ENCODE peak calls at places on chromosomes 16 and 17, in ten cellular contexts. L is MM.1S; Y is tibial artery; G is cardiac muscle cell; X is ascending aorta; F is AG04450; C is CD4-positive, alpha-beta T cell; D is effector memory CD4-positive, alpha-beta T cell; W is stomach; M is A549. I is an unnamed sample.
A peak's percentile ranks its signal among the peaks of the same experiment; 100 is the strongest.

GRCh38 chr16:27232061-27232841 is 28.9 kb downstream of the KDM8 start:
- DNase-seq in F (no peak), M (no peak), W (no peak), Y (no peak), G (no peak), X (no peak), D (no peak), C (peak; percentile 24), L (peak; percentile 88), I (no peak)

GRCh38 chr17:82449136-82449882 is 1.2 kb downstream of the CYBC1 start:
- DNase-seq in X (peak; percentile 29), M (no peak), C (peak; percentile 62), L (peak; percentile 85), G (no peak), W (peak; percentile 54), F (no peak), D (peak; percentile 66), Y (no peak), I (peak; percentile 93)

GRCh38 chr17:80261159-80261894 is 675 bp downstream of the RNF213 start:
- DNase-seq in F (no peak), C (peak; percentile 75), X (no peak), M (peak; percentile 85), W (peak; percentile 49), G (peak; percentile 51), D (peak; percentile 60), Y (peak; percentile 50), L (peak; percentile 42), I (peak; percentile 50)

GRCh38 chr17:19410875-19411291 is at the start of gene RNF112:
- DNase-seq in W (no peak), M (no peak), D (no peak), Y (no peak), X (no peak), C (no peak), F (no peak), L (no peak), G (no peak), I (no peak)

GRCh38 chr17:7191571-7192270 is 12.6 kb upstream of the ASGR1 start:
- DNase-seq in L (peak; percentile 22), G (peak; percentile 69), M (peak; percentile 51), C (no peak), W (no peak), Y (no peak), D (no peak), F (no peak), X (no peak), I (peak; percentile 71)

GRCh38 chr16:55039931-55040330 is 109.3 kb downstream of the IRX5 start:
- DNase-seq in D (no peak), X (no peak), W (no peak), F (no peak), L (no peak), Y (no peak), G (no peak), C (no peak), M (no peak), I (no peak)

GRCh38 chr17:81573794-81574642 is 21.9 kb upstream of the FAAP100 start:
- DNase-seq in G (no peak), C (no peak), W (no peak), X (no peak), Y (no peak), M (no peak), L (no peak), F (no peak), D (no peak), I (no peak)

GRCh38 chr16:73315645-73316044 is 267.7 kb upstream of the ZFHX3 start:
- DNase-seq in G (no peak), C (no peak), M (no peak), Y (no peak), X (no peak), F (no peak), W (no peak), D (no peak), L (no peak), I (peak; percentile 68)

DNA sequence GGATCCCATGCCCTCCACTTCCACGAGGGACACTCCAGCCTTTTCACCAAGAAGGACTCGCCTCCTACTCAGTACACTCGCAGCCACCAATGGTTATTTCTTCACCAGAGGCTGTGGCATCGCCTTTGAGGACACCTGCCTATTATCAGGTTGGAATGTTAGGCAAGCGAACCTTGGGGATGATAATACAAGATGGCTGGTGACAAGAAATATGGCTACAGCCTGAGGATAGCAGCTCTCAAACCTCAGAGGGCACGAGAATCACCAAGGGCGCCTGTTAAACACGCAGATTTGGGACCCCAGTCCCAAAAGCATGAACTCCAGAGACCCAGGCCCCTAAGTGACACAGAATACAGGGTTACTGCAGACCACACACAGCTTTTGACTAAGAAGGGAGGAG is 58.1 kb downstream of the CYTH1 start:
- DNase-seq in M (no peak), X (no peak), W (no peak), D (no peak), Y (no peak), C (no peak), G (no peak), L (peak; percentile 5), F (no peak), I (no peak)
- H3K27ac ChIP-seq in M (no peak overlapping the region), X (no peak overlapping the region), W (peak overlapping the region; percentile 75), D (peak overlapping the region; percentile 59), Y (no peak overlapping the region), C (peak overlapping the region; percentile 48), G (no peak overlapping the region), L (peak overlapping the region; percentile 97), F (no peak overlapping the region), I (no peak overlapping the region)

GRCh38 chr17:13600475-13601316 is 1.0 kb downstream of the HS3ST3A1 start:
- DNase-seq in X (no peak), L (no peak), W (no peak), Y (no peak), D (no peak), F (no peak), C (no peak), M (no peak), G (peak; percentile 39), I (no peak)

GRCh38 chr17:13601317-13601775 is 383 bp downstream of the HS3ST3A1 start:
- DNase-seq in W (no peak), Y (no peak), F (no peak), X (no peak), G (peak; percentile 49), M (no peak), L (no peak), D (no peak), C (no peak), I (no peak)

GRCh38 chr17:13599168-13599577 is 2.6 kb downstream of the HS3ST3A1 start:
- DNase-seq in W (no peak), Y (no peak), D (no peak), C (no peak), L (no peak), M (no peak), F (no peak), X (no peak), G (no peak), I (no peak)

GRCh38 chr17:13598353-13599167 is 3.2 kb downstream of the HS3ST3A1 start:
- DNase-seq in M (no peak), C (no peak), G (no peak), W (no peak), F (no peak), Y (no peak), X (no peak), D (no peak), L (no peak), I (no peak)

DNA sequence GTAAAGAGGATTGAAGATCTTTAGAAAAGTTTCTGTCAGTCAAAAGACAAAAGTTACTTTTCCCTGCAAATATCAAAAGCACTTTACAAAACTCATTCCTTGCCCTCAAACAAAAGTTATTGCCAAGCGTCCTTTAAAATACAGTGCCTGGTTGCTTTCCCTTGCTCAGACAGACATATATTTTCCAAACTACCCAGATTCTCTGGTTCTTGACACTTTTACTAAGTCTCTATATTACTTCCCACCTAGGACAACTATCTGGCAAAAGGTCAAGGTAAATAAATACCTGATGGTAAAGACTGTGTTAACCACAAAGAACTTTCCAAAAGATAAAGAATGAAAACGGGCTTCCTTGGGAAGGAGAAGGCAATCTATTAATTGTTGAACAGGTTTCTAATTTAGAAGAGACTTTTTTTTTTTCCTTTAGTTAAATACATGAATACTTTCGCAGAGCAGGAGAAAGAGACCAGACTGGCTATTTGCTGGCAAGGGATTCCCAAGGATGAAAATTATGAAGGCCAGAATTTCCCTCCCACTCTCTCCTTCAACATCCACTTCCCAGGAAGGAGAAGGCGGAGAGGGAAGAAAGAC is 1.8 kb downstream of the HS3ST3A1 start:
- DNase-seq in D (no peak), M (no peak), G (no peak), F (no peak), W (no peak), L (no peak), X (no peak), Y (no peak), C (no peak), I (no peak)
- H3K27ac ChIP-seq in D (no peak overlapping the region), M (no peak overlapping the region), G (no peak overlapping the region), F (peak overlapping the region; percentile 77), W (peak overlapping the region; percentile 74), L (no peak overlapping the region), X (no peak overlapping the region), Y (no peak overlapping the region), C (no peak overlapping the region), I (no peak overlapping the region)

DNA sequence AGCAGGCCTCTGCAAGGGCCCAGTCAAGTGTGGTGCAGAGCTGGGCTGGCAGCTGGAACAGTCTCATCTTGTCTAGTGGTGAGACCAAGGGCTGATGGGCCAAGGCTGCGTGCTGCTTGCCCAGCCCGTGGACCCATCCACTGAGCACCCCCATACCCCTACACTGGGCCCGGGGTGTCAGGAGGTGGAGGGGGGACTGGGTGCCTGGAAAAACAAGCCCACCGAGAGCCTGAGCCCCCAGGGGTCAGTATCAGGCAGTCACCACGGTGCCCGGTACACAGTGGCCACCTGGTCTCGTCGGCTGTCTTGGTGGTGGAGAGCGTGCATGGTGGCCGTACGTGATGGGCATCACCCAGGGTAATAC is 238.3 kb downstream of the SEC14L1 start:
- DNase-seq in L (no peak), C (no peak), M (no peak), W (no peak), Y (no peak), F (no peak), X (no peak), G (no peak), D (no peak), I (no peak)
- H3K27ac ChIP-seq in L (no peak overlapping the region), C (no peak overlapping the region), M (no peak overlapping the region), W (peak overlapping the region; percentile 98), Y (peak overlapping the region; percentile 88), F (no peak overlapping the region), X (no peak overlapping the region), G (no peak overlapping the region), D (no peak overlapping the region), I (no peak overlapping the region)

GRCh38 chr17:15247891-15248529 is 17.1 kb downstream of the PMP22 start:
- DNase-seq in X (no peak), L (no peak), F (no peak), C (no peak), D (no peak), W (no peak), M (peak; percentile 31), Y (no peak), G (peak; percentile 32), I (peak; percentile 58)

GRCh38 chr17:15250459-15250858 is 14.7 kb downstream of the PMP22 start:
- DNase-seq in C (no peak), D (no peak), X (no peak), Y (no peak), M (no peak), F (no peak), W (no peak), G (no peak), L (no peak), I (no peak)

DNA sequence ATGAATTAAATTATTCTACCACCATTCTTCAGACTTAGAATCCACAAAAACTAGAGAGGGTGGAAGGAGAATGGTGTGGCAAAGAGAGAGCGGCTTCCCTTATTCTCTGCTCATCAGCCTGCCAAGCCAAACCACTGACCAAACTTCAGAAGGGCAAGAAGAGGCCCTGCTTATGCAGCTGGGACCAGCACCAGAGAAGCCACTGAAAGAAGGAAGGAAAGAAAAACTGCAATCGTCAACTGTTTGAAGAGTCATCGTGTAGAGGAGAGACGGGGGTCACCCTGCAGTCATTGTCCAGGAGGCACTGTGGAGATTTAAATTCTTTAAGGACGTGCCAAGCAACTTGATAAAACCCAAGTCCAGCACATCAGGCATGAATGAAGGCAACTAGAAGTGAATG is 15.6 kb downstream of the PMP22 start:
- DNase-seq in Y (no peak), M (no peak), G (no peak), C (no peak), L (no peak), W (no peak), F (no peak), X (no peak), D (no peak), I (no peak)
- H3K27ac ChIP-seq in Y (no peak overlapping the region), M (no peak overlapping the region), G (no peak overlapping the region), C (no peak overlapping the region), L (no peak overlapping the region), W (peak overlapping the region; percentile 42), F (no peak overlapping the region), X (no peak overlapping the region), D (no peak overlapping the region), I (no peak overlapping the region)

I was measured in Karpas-422.